ENCODE peak calls at places on chromosomes 4 and X, in eight cellular contexts. J is esophagus muscularis mucosa, S is Panc1, R is transverse colon, I is suprapubic skin, T is HL-60, O is endothelial cell of umbilical vein, E is SK-N-SH. N is an unnamed sample.

GRCh38 chr4:87068591-87069021 is 133.8 kb downstream of the AFF1 start:
- DNase-seq in J (no peak), S (no peak), E (peak), R (no peak), O (no peak), T (no peak), I (no peak), N (no peak)

GRCh38 chrX:12548746-12549145 is 242.5 kb upstream of the PRPS2 start:
- DNase-seq in S (no peak), O (peak), I (no peak), E (no peak), T (no peak), J (no peak), R (no peak), N (no peak)

GRCh38 chr4:150305995-150306394 is 227.8 kb downstream of the DCLK2 start:
- DNase-seq in R (no peak), I (no peak), O (peak), T (no peak), S (no peak), J (no peak), E (no peak), N (no peak)

GRCh38 chr4:1010522-1011021 is 854 bp upstream of the FGFRL1 start:
- DNase-seq in T (peak), O (peak), R (peak), E (no peak), J (no peak), I (no peak), S (no peak), N (peak)

GRCh38 chrX:130118396-130118795 is 8.1 kb upstream of the ELF4 start:
- DNase-seq in R (no peak), O (peak), I (no peak), E (no peak), S (no peak), J (no peak), T (no peak), N (no peak)

GRCh38 chr4:1799997-1800375 is 6.9 kb downstream of the FGFR3 start:
- DNase-seq in T (no peak), O (no peak), E (no peak), J (no peak), I (no peak), R (no peak), S (no peak), N (no peak)

GRCh38 chr4:87081826-87082225 is 138.6 kb downstream of the KLHL8 start:
- DNase-seq in I (no peak), R (no peak), O (no peak), J (no peak), E (no peak), T (no peak), S (no peak), N (no peak)

GRCh38 chr4:57132746-57133142 is 22.6 kb upstream of the IGFBP7 start:
- DNase-seq in O (peak), S (no peak), R (no peak), T (no peak), I (no peak), E (no peak), J (no peak), N (no peak)

GRCh38 chr4:88415982-88416381 is 37.3 kb downstream of the HERC6 start:
- DNase-seq in I (no peak), T (no peak), S (no peak), J (no peak), O (no peak), R (peak), E (no peak), N (no peak)

GRCh38 chr4:82181789-82182188 is 192.0 kb downstream of the HNRNPD start:
- DNase-seq in R (no peak), O (no peak), T (no peak), J (no peak), E (no peak), I (no peak), S (no peak), N (no peak)

GRCh38 chr4:7460591-7460990 is 25.9 kb upstream of the PSAPL1 start:
- DNase-seq in J (no peak), R (no peak), E (peak), T (no peak), S (no peak), O (no peak), I (no peak), N (no peak)

GRCh38 chr4:139015948-139016451 is 419 bp downstream of the NOCT start:
- DNase-seq in E (no peak), T (no peak), S (no peak), I (no peak), O (peak), R (peak), J (no peak), N (peak)

GRCh38 chrX:53244610-53245009 is 19.6 kb upstream of the KDM5C start:
- DNase-seq in S (no peak), R (no peak), T (no peak), E (no peak), O (no peak), J (no peak), I (no peak), N (no peak)

GRCh38 chr4:14841801-14842748 is 160.2 kb upstream of the CPEB2 start:
- DNase-seq in R (peak), E (no peak), I (no peak), T (no peak), O (no peak), S (no peak), J (no peak), N (peak)

GRCh38 chrX:118755633-118756032 is 28.2 kb downstream of the IL13RA1 start:
- DNase-seq in J (no peak), S (no peak), R (no peak), O (no peak), I (no peak), T (no peak), E (no peak), N (no peak)

GRCh38 chr4:118981839-118982381 is 93.3 kb downstream of the SYNPO2 start:
- DNase-seq in T (peak), O (peak), J (no peak), I (no peak), R (peak), E (peak), S (peak), N (peak)

GRCh38 chr4:53601251-53601764 is 10.0 kb upstream of the LNX1 start:
- DNase-seq in S (no peak), O (peak), R (peak), J (peak), I (no peak), E (peak), T (no peak), N (no peak)

GRCh38 chr4:121462660-121463261 is 81.9 kb upstream of the QRFPR start:
- DNase-seq in T (peak), J (no peak), E (peak), I (no peak), R (peak), S (peak), O (peak), N (peak)

GRCh38 chrX:72348247-72348979 is 42.7 kb upstream of the CITED1 start:
- DNase-seq in J (no peak), I (no peak), E (no peak), R (no peak), T (no peak), S (no peak), O (no peak), N (no peak)

GRCh38 chrX:15206306-15206705 is 63.6 kb downstream of the ASB9 start:
- DNase-seq in S (no peak), I (no peak), E (no peak), T (no peak), O (peak), J (no peak), R (no peak), N (no peak)

GRCh38 chrX:20320461-20321159 is 53.9 kb upstream of the RPS6KA3 start:
- DNase-seq in O (no peak), E (no peak), J (no peak), I (no peak), S (no peak), R (no peak), T (no peak), N (no peak)

GRCh38 chrX:47514553-47515235 is 31.7 kb upstream of the ZNF41 start:
- DNase-seq in I (no peak), R (no peak), J (no peak), T (no peak), S (no peak), E (no peak), O (no peak), N (no peak)

GRCh38 chrX:155966876-155967275 is 30.6 kb upstream of the IL9R start:
- DNase-seq in O (no peak), R (peak), I (no peak), E (peak), J (no peak), S (no peak), T (peak), N (no peak)

GRCh38 chr4:123783936-123784335 is 387.3 kb downstream of the SPRY1 start:
- DNase-seq in S (no peak), R (no peak), O (no peak), I (no peak), J (no peak), E (no peak), T (no peak), N (no peak)

GRCh38 chr4:26992657-26993361 is 132.2 kb downstream of the STIM2 start:
- DNase-seq in S (no peak), I (no peak), O (peak), E (no peak), T (no peak), J (no peak), R (no peak), N (no peak)

GRCh38 chr4:173332021-173332487 is 2.1 kb downstream of the HMGB2 start:
- DNase-seq in T (peak), S (no peak), R (no peak), O (peak), E (no peak), J (no peak), I (no peak), N (no peak)

GRCh38 chr4:156805696-156806095 is 165.9 kb downstream of the PDGFC start:
- DNase-seq in E (no peak), T (no peak), J (no peak), I (no peak), O (no peak), S (no peak), R (no peak), N (no peak)

GRCh38 chr4:47002593-47002992 is 9.2 kb upstream of the GABRA4 start:
- DNase-seq in O (no peak), E (no peak), R (no peak), S (peak), J (no peak), I (no peak), T (no peak), N (no peak)

GRCh38 chr4:38190717-38191178 is 230.6 kb downstream of the PTTG2 start:
- DNase-seq in S (no peak), R (no peak), J (no peak), O (peak), I (no peak), T (no peak), E (peak), N (no peak)

GRCh38 chr4:108272566-108272965 is 103.8 kb upstream of the LEF1 start:
- DNase-seq in I (no peak), E (no peak), R (no peak), T (no peak), J (no peak), S (no peak), O (no peak), N (no peak)

GRCh38 chrX:152444338-152444737 is 6.8 kb downstream of the GABRA3 start:
- DNase-seq in J (no peak), O (no peak), I (no peak), R (no peak), E (no peak), S (no peak), T (no peak), N (no peak)

GRCh38 chr4:68872442-68873217 is 56.8 kb downstream of the UGT2B10 start:
- DNase-seq in T (no peak), J (no peak), I (no peak), S (no peak), E (no peak), O (no peak), R (no peak), N (no peak)

GRCh38 chr4:17623451-17624001 is 9.1 kb downstream of the MED28 start:
- DNase-seq in R (no peak), E (no peak), I (no peak), T (no peak), O (no peak), J (no peak), S (no peak), N (no peak)

GRCh38 chrX:63920875-63921274 is 135.9 kb upstream of the ARHGEF9 start:
- DNase-seq in R (no peak), S (no peak), T (no peak), I (no peak), J (no peak), E (no peak), O (no peak), N (no peak)

GRCh38 chrX:111505783-111506182 is 5.7 kb upstream of the SERTM2 start:
- DNase-seq in R (no peak), S (no peak), T (no peak), I (no peak), J (no peak), E (no peak), O (no peak), N (no peak)

GRCh38 chrX:111507931-111508330 is 3.5 kb upstream of the SERTM2 start:
- DNase-seq in J (no peak), E (no peak), O (no peak), R (no peak), T (no peak), I (no peak), S (no peak), N (no peak)

GRCh38 chrX:111506826-111507225 is 4.6 kb upstream of the SERTM2 start:
- DNase-seq in I (no peak), E (no peak), J (no peak), O (no peak), T (no peak), S (no peak), R (no peak), N (no peak)

GRCh38 chrX:111515298-111515697 is 3.9 kb downstream of the SERTM2 start:
- DNase-seq in T (no peak), O (no peak), S (no peak), R (no peak), J (no peak), I (no peak), E (no peak), N (no peak)

GRCh38 chrX:111511477-111511876 is at the start of gene SERTM2:
- DNase-seq in I (no peak), T (no peak), J (no peak), E (peak), S (no peak), R (no peak), O (no peak), N (no peak)
- H3K4me3 ChIP-seq in I (no peak), T (no peak), J (no peak), E (no peak), S (no peak), R (no peak), O (no peak), N (no peak)

DNA sequence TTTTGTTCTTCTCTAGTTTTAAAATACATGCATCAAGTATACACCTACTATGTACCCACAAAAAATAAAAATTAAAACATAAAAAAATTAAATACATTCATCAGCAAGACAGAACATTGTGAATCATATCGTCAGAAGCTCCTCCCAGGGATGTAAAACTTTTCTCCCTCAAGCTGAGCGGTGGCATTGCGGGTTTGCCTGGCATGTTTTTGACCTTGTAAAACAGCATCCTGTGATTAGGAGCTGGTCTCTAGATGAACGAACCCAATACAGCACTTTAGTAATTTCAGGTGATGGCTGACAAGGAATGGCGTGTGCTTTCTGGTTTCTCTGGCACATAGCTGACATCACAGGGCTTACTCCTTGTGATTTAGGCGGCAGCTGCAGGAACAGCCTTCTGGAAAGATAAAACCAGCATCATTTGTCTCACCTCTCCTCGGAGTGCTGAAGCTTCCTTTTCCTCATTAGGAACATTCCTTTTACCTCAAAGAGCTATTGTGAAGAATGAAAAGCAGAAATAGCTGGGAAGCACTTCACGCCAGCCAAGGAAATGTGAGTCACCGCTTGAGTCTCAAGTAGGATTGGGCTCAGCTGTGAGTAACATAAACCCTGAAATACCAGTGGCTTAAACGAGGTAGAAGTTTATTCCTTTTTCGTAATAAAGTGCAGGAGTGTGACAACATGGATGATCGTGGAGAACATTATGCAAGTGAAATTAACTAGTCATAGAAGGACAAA is 44.3 kb downstream of the NYX start:
- DNase-seq in I (no peak), T (no peak), J (no peak), E (no peak), S (peak), R (no peak), O (peak), N (no peak)
- TF ChIP-seq POLR2AphosphoS5 in I (no peak), T (no peak), J (peak), E (no peak), S (no peak), R (no peak), O (peak), N (peak)

GRCh38 chrX:131724292-131724691 is 180.4 kb downstream of the OR13H1 start:
- DNase-seq in E (no peak), J (no peak), I (no peak), R (no peak), T (no peak), O (no peak), S (no peak), N (no peak)
- H3K4me3 ChIP-seq in E (no peak), J (no peak), I (no peak), R (no peak), T (no peak), O (no peak), S (no peak), N (no peak)

GRCh38 chr4:40190880-40191815 is 5.7 kb upstream of the RHOH start:
- DNase-seq in O (no peak), J (no peak), E (no peak), I (no peak), S (peak), R (no peak), T (no peak), N (no peak)

GRCh38 chr4:40193578-40193977 is 3.3 kb upstream of the RHOH start:
- DNase-seq in R (no peak), J (no peak), E (no peak), I (no peak), T (no peak), O (no peak), S (no peak), N (no peak)

GRCh38 chr4:40194602-40195161 is 2.1 kb upstream of the RHOH start:
- DNase-seq in T (no peak), J (no peak), I (no peak), S (no peak), O (peak), E (peak), R (peak), N (no peak)

GRCh38 chr4:40192286-40193017 is 4.4 kb upstream of the RHOH start:
- DNase-seq in O (no peak), J (no peak), E (no peak), I (no peak), R (peak), S (no peak), T (no peak), N (no peak)

DNA sequence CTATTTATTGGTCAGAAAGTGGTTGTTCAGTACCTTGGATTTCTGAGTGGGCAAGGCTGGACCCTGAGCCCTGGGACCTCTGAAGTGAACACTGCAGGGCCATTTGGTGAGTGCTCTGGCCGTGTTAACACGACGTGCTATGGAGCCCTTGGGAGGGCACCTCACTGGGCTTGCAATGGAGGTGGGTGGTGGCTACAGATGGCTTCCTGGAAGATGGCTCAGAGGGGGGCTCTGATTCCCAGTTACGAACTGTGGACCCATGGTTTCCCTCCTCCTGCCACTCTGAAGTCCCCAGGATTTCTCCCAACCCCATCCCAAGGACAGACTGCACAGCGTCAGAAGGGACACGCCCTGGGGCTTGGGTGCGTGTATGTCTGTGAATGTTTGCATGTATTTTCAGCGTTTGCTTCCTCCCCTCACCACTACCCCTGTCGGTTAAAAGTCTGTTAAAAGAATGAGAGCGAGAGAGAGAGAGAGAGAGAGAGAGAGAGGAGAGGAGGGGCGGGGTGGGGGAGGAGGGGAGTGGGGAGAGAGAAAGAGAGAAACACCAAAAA is 3.7 kb upstream of the RHOH start:
- DNase-seq in O (no peak), R (peak), T (no peak), S (no peak), E (no peak), I (no peak), J (no peak), N (no peak)
- TF ChIP-seq POLR2AphosphoS5 in O (no peak), R (no peak), T (no peak), S (no peak), E (no peak), I (no peak), J (no peak), N (no peak)

GRCh38 chrX:10828640-10829039 is 208.3 kb upstream of the MID1 start:
- DNase-seq in J (no peak), E (no peak), T (no peak), O (no peak), R (peak), S (no peak), I (no peak), N (peak)

GRCh38 chrX:10832103-10832502 is 211.7 kb upstream of the MID1 start:
- DNase-seq in I (no peak), T (no peak), O (no peak), R (no peak), J (no peak), E (no peak), S (no peak), N (no peak)

GRCh38 chrX:10833299-10834169 is 213.1 kb upstream of the MID1 start:
- DNase-seq in R (peak), I (peak), E (no peak), J (no peak), O (no peak), T (no peak), S (no peak), N (peak)
- H3K4me3 ChIP-seq in R (peak), I (peak), E (no peak), J (peak), O (no peak), T (no peak), S (peak), N (peak)

DNA sequence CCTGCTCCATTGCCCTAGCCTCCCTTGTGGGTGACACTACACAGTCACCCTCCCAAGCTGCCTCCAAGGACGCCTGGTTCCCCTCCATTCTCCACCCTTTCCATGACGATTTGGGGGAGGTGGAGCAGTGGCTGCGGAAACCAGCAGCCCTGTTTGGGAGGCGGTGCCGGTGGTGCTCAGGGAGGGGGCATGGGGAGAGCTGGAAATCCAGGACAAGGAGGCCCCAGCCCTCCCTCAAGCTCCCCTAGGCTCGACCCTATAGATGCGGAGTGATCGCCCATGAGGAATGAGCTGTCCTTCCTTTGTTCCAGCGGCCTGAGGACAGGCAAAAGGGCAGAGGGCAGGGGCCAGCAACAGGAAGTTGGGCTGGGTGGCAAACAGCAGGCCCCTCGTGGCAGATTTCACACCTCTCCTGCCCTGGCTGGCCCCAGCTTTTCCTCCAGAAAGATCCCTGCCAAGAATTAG is 3.6 kb upstream of the RENBP start:
- DNase-seq in S (no peak), I (no peak), O (no peak), E (no peak), J (no peak), T (no peak), R (no peak), N (no peak)
- TF ChIP-seq POLR2AphosphoS5 in S (no peak), I (no peak), O (no peak), E (no peak), J (peak), T (no peak), R (no peak), N (no peak)

N was measured in stomach.